ENCODE peak calls at places on chromosomes 5 and 9, in four cellular contexts. K is body of pancreas, B is tibial artery, Q is neural progenitor cell. A is an unnamed sample. For H3K27me3 and H3K9me3, the result is how much of the 10 kb centered on the place peaks cover.

GRCh38 chr5:107558951-107559350 is 111.8 kb downstream of the EFNA5 start:
- DNase-seq in K (no peak), B (no peak), Q (peak), A (no peak)

GRCh38 chr5:96117863-96118651 is 156.4 kb upstream of the ELL2 start:
- DNase-seq in K (no peak), B (no peak), Q (no peak), A (no peak)

GRCh38 chr5:149172261-149172660 is 31.0 kb downstream of the ABLIM3 start:
- DNase-seq in K (no peak), B (no peak), Q (no peak), A (no peak)

GRCh38 chr5:62578540-62578939 is at the start of gene LRRC70:
- DNase-seq in K (no peak), B (no peak), Q (peak), A (no peak)

GRCh38 chr5:109083937-109084336 is 325.8 kb downstream of the PJA2 start:
- DNase-seq in K (no peak), B (no peak), Q (no peak), A (no peak)

GRCh38 chr5:175059687-175060194 is 335.4 kb downstream of the MSX2 start:
- DNase-seq in K (peak), B (peak), Q (peak), A (no peak)

GRCh38 chr9:114771901-114772300 is 33.9 kb downstream of the TNFSF15 start:
- DNase-seq in K (no peak), B (no peak), Q (no peak), A (no peak)

GRCh38 chr5:80905405-80905804 is 54.8 kb upstream of the RASGRF2 start:
- DNase-seq in K (no peak), B (no peak), Q (no peak), A (no peak)

GRCh38 chr9:130731355-130731754 is 37.8 kb downstream of the EXOSC2 start:
- DNase-seq in K (no peak), B (no peak), Q (no peak), A (no peak)

GRCh38 chr9:18791074-18791473 is 241.9 kb downstream of the SAXO1 start:
- DNase-seq in K (no peak), B (no peak), Q (peak), A (no peak)
- H3K27me3 ChIP-seq in K (under half), B (under half), Q (under half), A (under half)

GRCh38 chr5:111950660-111951059 is 193.7 kb upstream of the NREP start:
- DNase-seq in K (no peak), B (no peak), Q (no peak), A (no peak)

GRCh38 chr5:111948078-111948477 is 191.1 kb upstream of the NREP start:
- DNase-seq in K (no peak), B (no peak), Q (no peak), A (no peak)

GRCh38 chr5:111948517-111948916 is 191.5 kb upstream of the NREP start:
- DNase-seq in K (no peak), B (no peak), Q (no peak), A (no peak)

GRCh38 chr5:111954516-111955337 is 197.7 kb upstream of the NREP start:
- DNase-seq in K (no peak), B (no peak), Q (no peak), A (no peak)

GRCh38 chr5:111953351-111954127 is 196.5 kb upstream of the NREP start:
- DNase-seq in K (no peak), B (no peak), Q (no peak), A (no peak)
- H3K4me3 ChIP-seq in K (no peak), B (no peak), Q (no peak), A (no peak)

DNA sequence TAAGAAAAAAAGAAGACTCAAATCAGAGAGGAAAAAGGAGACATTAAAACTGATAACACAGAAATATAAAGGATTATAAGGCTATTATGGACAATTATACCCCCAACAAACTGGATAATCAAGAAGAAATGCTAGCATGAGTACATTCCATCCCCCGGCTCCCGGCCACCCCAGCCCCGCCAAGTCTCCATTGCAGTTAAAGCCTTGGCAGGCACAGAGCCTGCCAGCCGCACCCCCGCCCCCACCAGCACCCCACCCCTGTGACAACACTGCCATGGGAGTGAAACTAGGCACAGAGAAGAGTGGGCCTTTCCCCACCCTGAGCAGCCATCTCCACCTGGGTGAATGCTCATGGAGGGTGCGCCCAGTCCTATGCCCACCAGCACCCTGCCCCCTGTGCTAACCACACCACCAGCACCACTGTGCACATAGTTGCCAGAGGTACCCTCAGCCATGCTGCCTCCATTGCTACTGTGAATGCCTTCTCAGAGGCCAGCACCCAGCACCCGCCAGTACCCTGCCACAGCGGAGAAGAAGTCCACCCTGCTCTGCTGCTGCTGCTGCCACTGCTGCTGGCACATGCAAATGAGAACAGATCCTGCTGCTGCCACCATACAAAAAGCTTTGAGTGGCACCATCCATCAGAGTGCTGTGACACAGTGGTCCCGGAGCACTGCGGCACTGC is 117.0 kb downstream of the CSNK1G3 start:
- DNase-seq in K (no peak), B (no peak), Q (no peak), A (no peak)
- H3K9me3 ChIP-seq in K (under half), B (under half), Q (under half), A (under half)

DNA sequence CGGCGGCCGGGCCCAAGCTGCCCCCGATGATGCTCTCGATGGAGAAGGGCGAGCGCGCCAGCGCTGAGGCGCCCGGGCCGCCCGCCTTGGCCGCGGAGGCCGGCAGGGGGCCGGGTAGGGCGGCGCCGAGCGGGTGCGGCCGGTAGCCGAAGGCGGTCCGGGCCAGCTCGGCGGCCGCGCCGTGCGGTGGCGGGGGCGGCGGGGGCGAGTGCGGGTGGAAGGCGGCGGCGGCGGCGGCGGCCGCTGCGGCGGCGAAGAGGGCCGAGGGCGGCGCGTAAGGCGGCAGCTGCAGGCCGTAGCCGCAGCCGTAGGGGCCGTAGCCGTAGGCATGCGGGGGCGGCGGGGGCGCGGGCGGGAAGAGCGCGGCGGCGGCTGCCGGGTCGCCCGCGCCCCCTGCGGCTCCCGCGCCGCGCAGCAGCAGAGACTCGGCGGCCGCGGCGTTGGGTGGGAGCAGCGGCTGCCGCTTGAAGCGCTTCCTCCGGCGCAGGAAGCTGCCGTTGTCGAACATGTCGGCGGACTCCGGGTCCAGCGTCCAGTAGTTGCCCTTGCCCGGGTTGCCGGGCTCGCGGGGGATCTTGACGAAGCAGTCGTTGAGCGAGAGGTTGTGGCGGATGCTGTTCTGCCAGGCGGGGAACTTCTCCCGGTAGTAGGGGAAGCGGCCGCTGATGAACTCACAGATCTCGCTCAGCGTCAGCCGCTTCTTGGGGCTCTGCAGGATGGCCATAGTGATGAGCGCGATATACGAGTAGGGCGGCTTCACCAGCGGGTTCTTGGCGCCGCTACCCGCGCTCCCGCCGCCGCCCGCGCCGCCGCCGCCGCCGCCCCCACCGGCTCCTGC is 1.1 kb downstream of the FOXD1 start:
- DNase-seq in K (no peak), B (no peak), Q (peak), A (no peak)
- H3K27me3 ChIP-seq in K (half or more), B (under half), Q (half or more), A (half or more)

DNA sequence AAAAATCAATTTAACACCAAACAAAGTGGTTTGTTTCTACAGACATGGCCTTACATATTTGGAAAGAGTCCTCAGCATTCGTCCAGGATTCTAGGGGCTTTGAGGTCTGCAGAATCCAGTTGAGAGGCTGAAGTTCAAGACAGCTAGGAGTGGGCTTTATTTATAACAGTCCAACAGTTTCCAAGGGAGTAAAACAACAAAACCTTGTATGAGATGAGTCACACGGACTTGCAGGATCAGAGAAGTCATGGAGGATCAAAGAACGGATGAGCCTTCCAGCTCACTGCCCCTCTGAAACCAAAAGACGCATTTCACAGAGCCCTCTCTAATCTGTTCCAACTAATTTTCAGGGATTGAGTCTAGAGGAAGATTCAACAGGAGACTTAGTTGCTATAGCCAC is 11.1 kb upstream of the ESM1 start:
- DNase-seq in K (no peak), B (no peak), Q (no peak), A (no peak)
- H3K4me3 ChIP-seq in K (no peak), B (no peak), Q (no peak), A (no peak)

DNA sequence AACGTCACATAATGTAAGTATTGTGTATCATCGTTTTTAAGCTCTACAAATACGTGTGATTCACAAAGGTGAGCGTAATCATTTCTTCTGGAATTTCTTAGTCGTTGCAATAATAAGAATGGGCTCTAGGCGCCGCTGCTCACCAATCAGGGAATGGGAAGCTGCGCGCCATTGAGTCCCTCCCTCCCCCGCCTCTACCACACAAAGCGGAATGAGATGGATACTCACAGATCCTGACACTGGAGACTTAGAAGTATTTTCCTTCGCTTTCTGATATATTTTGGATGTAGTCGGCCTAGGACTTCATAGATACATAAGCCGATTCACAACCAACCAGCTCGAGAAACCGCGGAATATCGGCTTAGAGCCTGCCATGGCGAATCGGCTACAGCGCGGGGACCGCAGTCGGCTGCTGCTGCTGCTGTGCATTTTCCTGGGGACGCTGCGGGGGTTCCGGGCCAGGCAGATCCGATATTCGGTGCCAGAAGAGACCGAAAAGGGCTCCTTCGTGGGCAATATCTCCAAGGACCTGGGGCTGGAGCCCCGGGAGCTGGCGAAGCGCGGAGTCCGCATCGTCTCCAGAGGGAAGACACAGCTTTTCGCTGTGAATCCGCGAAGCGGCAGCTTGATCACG is at the start of gene PCDHGA11:
- DNase-seq in K (no peak), B (no peak), Q (peak), A (no peak)
- H3K9me3 ChIP-seq in K (half or more), B (half or more), Q (half or more), A (under half)

DNA sequence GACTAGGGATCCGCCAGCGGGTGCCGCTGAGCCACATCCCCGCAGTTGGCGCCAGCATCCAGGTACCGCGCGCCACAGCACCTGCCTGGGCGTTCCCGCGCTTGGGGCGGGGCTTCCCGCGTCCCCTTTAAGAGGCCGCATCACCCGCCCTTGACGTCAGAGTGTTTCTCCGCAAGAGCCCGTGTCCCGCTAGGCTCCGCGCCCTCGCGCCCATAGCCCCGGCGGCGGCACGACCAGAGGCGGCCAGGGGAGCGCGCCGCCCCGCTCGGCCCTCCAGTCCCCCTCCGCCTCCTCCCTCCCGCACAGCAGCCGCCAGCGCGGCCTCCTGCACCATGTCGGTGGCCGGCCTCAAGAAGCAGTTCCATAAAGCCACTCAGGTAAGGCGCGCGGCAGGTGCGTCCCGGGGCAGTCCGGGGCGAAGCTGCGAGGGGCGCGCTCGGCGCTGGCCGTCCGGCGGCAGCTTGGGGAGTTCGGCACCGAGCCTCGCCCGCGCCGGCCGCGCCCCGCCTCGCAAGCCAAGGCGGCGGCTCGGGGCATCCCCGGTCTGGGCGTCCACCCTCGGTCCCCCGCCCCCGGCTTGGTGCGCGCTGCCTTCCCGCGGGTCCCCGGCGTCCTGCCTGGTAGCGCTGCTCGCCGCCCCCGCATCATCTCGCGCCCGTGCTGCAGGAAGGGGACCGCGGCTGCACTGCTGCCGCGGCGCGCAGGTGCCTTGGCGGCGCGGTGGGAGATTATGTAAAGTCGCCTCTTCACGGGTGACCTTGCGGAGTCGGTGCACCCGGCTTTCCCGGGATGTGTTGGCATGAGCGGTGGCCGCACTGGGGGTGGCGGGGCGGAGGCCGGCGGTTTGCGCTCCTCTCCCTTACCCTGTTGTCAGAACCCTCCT is at the start of gene SH3GL2:
- DNase-seq in K (peak), B (peak), Q (peak), A (no peak)
- H3K27me3 ChIP-seq in K (under half), B (under half), Q (half or more), A (under half)

DNA sequence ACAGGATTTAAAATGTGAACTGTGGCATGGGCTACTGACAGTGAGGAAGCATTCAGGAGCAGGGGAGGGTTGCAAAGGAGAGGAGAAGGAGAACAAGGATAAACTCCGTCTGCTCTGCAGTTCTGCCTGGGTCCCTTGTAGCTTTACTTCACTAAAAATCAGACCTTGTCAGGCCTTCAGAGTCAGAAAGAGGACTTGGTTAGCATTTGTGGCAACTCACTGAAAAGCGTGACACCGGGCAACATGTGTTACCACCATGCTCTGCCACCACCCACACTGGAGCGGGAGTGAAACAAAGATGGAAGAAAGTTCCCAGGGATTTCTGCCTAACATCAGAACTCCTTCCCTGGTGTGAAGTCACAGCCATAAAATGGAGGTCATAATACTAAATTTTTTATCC is 19.3 kb downstream of the FYB1 start:
- DNase-seq in K (no peak), B (no peak), Q (no peak), A (no peak)
- H3K4me3 ChIP-seq in K (no peak), B (no peak), Q (no peak), A (no peak)

DNA sequence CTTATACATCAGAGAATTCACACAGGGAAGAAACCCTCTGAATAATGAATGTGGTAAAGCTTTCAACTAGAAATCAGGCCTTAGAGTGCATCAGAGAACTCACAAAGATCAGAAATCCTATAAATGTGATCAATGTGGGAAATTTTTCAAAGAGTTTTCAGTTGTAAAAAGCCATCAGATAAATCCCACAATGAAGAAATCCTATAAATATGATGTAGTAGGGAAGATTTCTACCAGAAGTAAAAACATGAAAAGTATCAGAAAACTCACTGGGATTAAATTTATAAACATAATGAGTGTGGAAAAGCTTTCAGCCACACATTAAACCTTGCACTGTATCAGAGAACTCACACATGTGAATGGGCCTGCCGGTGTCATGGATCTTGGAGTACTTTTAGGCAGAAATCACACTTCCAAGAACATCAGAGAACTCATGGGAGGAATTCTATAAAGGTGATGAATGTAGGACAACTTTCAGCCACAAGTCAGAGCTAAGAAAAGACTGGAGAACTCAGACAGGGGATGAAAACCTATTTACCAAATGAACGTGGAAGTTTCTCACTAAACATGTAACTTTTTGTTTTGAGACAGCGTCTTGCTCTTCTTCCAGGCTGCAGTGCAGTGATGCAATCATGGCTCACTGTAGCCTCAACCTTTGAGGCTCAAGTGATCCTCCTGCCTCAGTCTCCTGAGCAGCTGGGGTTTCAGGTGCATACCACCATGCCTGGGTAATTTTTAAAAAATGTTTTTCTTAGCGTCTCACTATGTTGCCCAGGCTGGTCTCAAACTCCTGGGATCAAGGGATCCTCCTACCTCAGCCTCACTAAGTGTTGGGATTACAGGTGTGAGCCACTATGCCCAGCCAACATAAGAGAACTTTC is 39.5 kb downstream of the ZNF510 start:
- DNase-seq in K (no peak), B (no peak), Q (no peak), A (no peak)
- H3K9me3 ChIP-seq in K (under half), B (half or more), Q (under half), A (half or more)